ENCODE peak calls at places on chromosome 14, in four cellular contexts. O is WERI-Rb-1, K is endothelial cell of umbilical vein, N is breast epithelium. I is an unnamed sample.

GRCh38 chr14:84024231-84024630 is 1505.7 kb upstream of the FLRT2 start:
- DNase-seq in O (no peak), K (no peak), N (no peak), I (no peak)

GRCh38 chr14:74653386-74654138 is 41.5 kb upstream of the LTBP2 start:
- DNase-seq in O (no peak), K (no peak), N (no peak), I (peak)

GRCh38 chr14:99750746-99751450 is 42.3 kb upstream of the EML1 start:
- DNase-seq in O (no peak), K (no peak), N (no peak), I (no peak)

GRCh38 chr14:104599446-104599845 is 5.1 kb downstream of the TMEM179 start:
- DNase-seq in O (peak), K (no peak), N (no peak), I (peak)

GRCh38 chr14:61911534-61911933 is 149.3 kb downstream of the SNAPC1 start:
- DNase-seq in O (no peak), K (no peak), N (no peak), I (no peak)

GRCh38 chr14:52553002-52553670 is 500 bp downstream of the GPR137C start:
- DNase-seq in O (peak), K (peak), N (peak), I (peak)

GRCh38 chr14:22918519-22918808 is 485 bp downstream of the RBM23 start:
- DNase-seq in O (no peak), K (no peak), N (no peak), I (no peak)

GRCh38 chr14:91246051-91246852 is 1.7 kb upstream of the GPR68 start:
- DNase-seq in O (no peak), K (no peak), N (no peak), I (no peak)

GRCh38 chr14:34064349-34064748 is 113.5 kb upstream of the EGLN3 start:
- DNase-seq in O (no peak), K (no peak), N (peak), I (no peak)

GRCh38 chr14:50825307-50825706 is 5.7 kb downstream of the NIN start:
- DNase-seq in O (no peak), K (no peak), N (no peak), I (no peak)

GRCh38 chr14:35366048-35366428 is 38.5 kb downstream of the NFKBIA start:
- DNase-seq in O (no peak), K (peak), N (no peak), I (peak)

GRCh38 chr14:65237023-65237814 is 134.9 kb upstream of the MAX start:
- DNase-seq in O (peak), K (no peak), N (no peak), I (no peak)

GRCh38 chr14:99395904-99396530 is 84.6 kb downstream of the SETD3 start:
- DNase-seq in O (no peak), K (no peak), N (no peak), I (no peak)

GRCh38 chr14:105745433-105746123 is 219.2 kb downstream of the TMEM121 start:
- DNase-seq in O (no peak), K (no peak), N (peak), I (no peak)

GRCh38 chr14:23113346-23114119 is 5.5 kb downstream of the CEBPE start:
- DNase-seq in O (no peak), K (no peak), N (no peak), I (no peak)

GRCh38 chr14:22471545-22472121 is 117.4 kb downstream of the DAD1 start:
- DNase-seq in O (peak), K (peak), N (no peak), I (peak)

GRCh38 chr14:74049886-74050495 is 30.8 kb downstream of the BBOF1 start:
- DNase-seq in O (no peak), K (no peak), N (no peak), I (no peak)

GRCh38 chr14:37669242-37669641 is 73.8 kb downstream of the TTC6 start:
- DNase-seq in O (no peak), K (no peak), N (no peak), I (no peak)

GRCh38 chr14:32984531-32984930 is 45.9 kb downstream of the NPAS3 start:
- DNase-seq in O (no peak), K (no peak), N (no peak), I (no peak)

GRCh38 chr14:26855051-26855753 is 257.4 kb upstream of the NOVA1 start:
- DNase-seq in O (no peak), K (no peak), N (no peak), I (no peak)

GRCh38 chr14:69037790-69038448 is 58.8 kb upstream of the ACTN1 start:
- DNase-seq in O (no peak), K (peak), N (no peak), I (no peak)

GRCh38 chr14:61218157-61218556 is 63.0 kb downstream of the TMEM30B start:
- DNase-seq in O (no peak), K (no peak), N (no peak), I (no peak)

GRCh38 chr14:71314717-71315116 is 407.5 kb downstream of the PCNX1 start:
- DNase-seq in O (no peak), K (no peak), N (no peak), I (no peak)
- TF ChIP-seq CTCF in O (no peak), K (no peak), N (no peak), I (no peak)

GRCh38 chr14:54489731-54490447 is 1.1 kb upstream of the GMFB start:
- DNase-seq in O (no peak), K (no peak), N (no peak), I (no peak)
- H3K4me3 ChIP-seq in O (no peak), K (no peak), N (no peak), I (peak)

DNA sequence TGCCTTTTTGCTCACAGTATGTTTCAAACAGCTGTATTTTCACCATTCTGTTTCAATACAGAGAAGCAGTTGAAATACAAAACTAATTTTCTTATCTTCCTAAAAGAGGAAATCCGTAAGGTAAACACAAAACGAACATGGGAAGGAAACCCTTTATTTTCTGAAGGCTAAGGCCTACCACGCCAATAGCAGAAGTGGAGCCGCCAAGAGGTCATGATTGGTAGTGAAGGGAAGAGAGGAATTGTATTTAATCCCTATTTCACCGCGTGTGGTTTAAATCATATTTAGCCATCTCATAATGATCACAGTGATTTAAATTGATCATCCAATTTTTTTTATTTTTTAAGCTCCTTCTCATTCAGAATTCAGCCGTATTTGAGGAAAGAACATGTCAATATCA is 398.2 kb downstream of the PRKD1 start:
- DNase-seq in O (no peak), K (peak), N (no peak), I (no peak)
- TF ChIP-seq CTCF in O (peak), K (peak), N (no peak), I (no peak)

DNA sequence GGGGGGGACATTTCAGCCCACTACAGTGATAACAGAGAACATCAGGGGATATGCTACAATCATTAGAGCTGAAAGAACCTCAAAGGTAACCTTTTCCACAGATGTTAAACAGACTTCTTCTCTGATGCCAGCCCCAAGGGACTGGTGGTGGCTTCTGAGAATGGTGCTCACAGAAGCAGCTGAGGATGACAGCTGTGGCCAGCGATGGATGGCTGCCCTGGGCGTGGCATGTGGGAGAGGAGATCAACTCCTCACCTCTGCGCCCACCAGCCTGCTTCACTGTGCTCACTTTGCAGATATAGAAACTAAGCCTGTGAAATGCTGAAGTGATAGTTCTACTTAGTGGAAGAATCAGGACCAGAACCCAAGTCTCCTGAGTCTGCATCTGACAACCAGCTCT is 33.0 kb downstream of the FOXN3 start:
- DNase-seq in O (no peak), K (no peak), N (no peak), I (no peak)
- H3K4me3 ChIP-seq in O (no peak), K (no peak), N (no peak), I (no peak)